ENCODE peak calls at places on chromosomes 6 and 20, in ten cellular contexts. One of them, this sample, is unnamed.

GRCh38 chr6:17867880-17868279 is 119.6 kb downstream of the KIF13A start:
- DNase-seq in mesendoderm: no peak
- DNase-seq in OCI-LY7: no peak
- DNase-seq in neuronal stem cell: no peak
- DNase-seq in A549: no peak
- DNase-seq in GM23338: no peak
- DNase-seq in PC-9: peak; percentile 24
- DNase-seq in mammary epithelial cell: peak; percentile 24
- DNase-seq in GM23248: peak; percentile 76
- DNase-seq in IMR-90: peak; percentile 81
- DNase-seq in this sample: peak; percentile 80

GRCh38 chr6:41719796-41720620 is 15.4 kb downstream of the TFEB start:
- DNase-seq in mesendoderm: no peak
- DNase-seq in OCI-LY7: no peak
- DNase-seq in neuronal stem cell: no peak
- DNase-seq in A549: no peak
- DNase-seq in GM23338: no peak
- DNase-seq in PC-9: no peak
- DNase-seq in mammary epithelial cell: no peak
- DNase-seq in GM23248: no peak
- DNase-seq in IMR-90: no peak
- DNase-seq in this sample: no peak

GRCh38 chr20:57395111-57395959 is 4.1 kb downstream of the RBM38 start:
- DNase-seq in mesendoderm: peak; percentile 40
- DNase-seq in OCI-LY7: no peak
- DNase-seq in neuronal stem cell: peak; percentile 75
- DNase-seq in A549: no peak
- DNase-seq in GM23338: no peak
- DNase-seq in PC-9: peak; percentile 34
- DNase-seq in mammary epithelial cell: peak; percentile 74
- DNase-seq in GM23248: peak; percentile 89
- DNase-seq in IMR-90: peak; percentile 53
- DNase-seq in this sample: peak; percentile 80

GRCh38 chr6:110563711-110564110 is 87.3 kb upstream of the SLC22A16 start:
- DNase-seq in mesendoderm: no peak
- DNase-seq in OCI-LY7: no peak
- DNase-seq in neuronal stem cell: no peak
- DNase-seq in A549: no peak
- DNase-seq in GM23338: no peak
- DNase-seq in PC-9: no peak
- DNase-seq in mammary epithelial cell: no peak
- DNase-seq in GM23248: no peak
- DNase-seq in IMR-90: no peak
- DNase-seq in this sample: no peak

GRCh38 chr6:151763938-151764680 is 43.4 kb upstream of the ESR1 start:
- DNase-seq in mesendoderm: peak; percentile 96
- DNase-seq in OCI-LY7: peak; percentile 33
- DNase-seq in neuronal stem cell: peak; percentile 68
- DNase-seq in A549: peak; percentile 58
- DNase-seq in GM23338: peak; percentile 94
- DNase-seq in PC-9: peak; percentile 90
- DNase-seq in mammary epithelial cell: peak; percentile 97
- DNase-seq in GM23248: peak; percentile 94
- DNase-seq in IMR-90: peak; percentile 73
- DNase-seq in this sample: peak; percentile 81

GRCh38 chr20:35952480-35953410 is 1.6 kb downstream of the SCAND1 start:
- DNase-seq in mesendoderm: peak; percentile 41
- DNase-seq in OCI-LY7: peak; percentile 37
- DNase-seq in neuronal stem cell: no peak
- DNase-seq in A549: peak; percentile 15
- DNase-seq in GM23338: peak; percentile 21
- DNase-seq in PC-9: peak; percentile 16
- DNase-seq in mammary epithelial cell: no peak
- DNase-seq in GM23248: peak; percentile 55
- DNase-seq in IMR-90: peak; percentile 66
- DNase-seq in this sample: peak; percentile 29

GRCh38 chr20:33875055-33875454 is 63.9 kb downstream of the CHMP4B start:
- DNase-seq in mesendoderm: no peak
- DNase-seq in OCI-LY7: peak; percentile 96
- DNase-seq in neuronal stem cell: no peak
- DNase-seq in A549: no peak
- DNase-seq in GM23338: no peak
- DNase-seq in PC-9: no peak
- DNase-seq in mammary epithelial cell: no peak
- DNase-seq in GM23248: no peak
- DNase-seq in IMR-90: no peak
- DNase-seq in this sample: no peak

GRCh38 chr20:35504751-35505150 is 24.7 kb downstream of the C20orf173 start:
- DNase-seq in mesendoderm: no peak
- DNase-seq in OCI-LY7: no peak
- DNase-seq in neuronal stem cell: no peak
- DNase-seq in A549: no peak
- DNase-seq in GM23338: no peak
- DNase-seq in PC-9: no peak
- DNase-seq in mammary epithelial cell: no peak
- DNase-seq in GM23248: no peak
- DNase-seq in IMR-90: no peak
- DNase-seq in this sample: no peak

GRCh38 chr6:3579652-3580051 is 122.8 kb upstream of the SLC22A23 start:
- DNase-seq in mesendoderm: no peak
- DNase-seq in OCI-LY7: no peak
- DNase-seq in neuronal stem cell: no peak
- DNase-seq in A549: no peak
- DNase-seq in GM23338: no peak
- DNase-seq in PC-9: no peak
- DNase-seq in mammary epithelial cell: no peak
- DNase-seq in GM23248: no peak
- DNase-seq in IMR-90: no peak
- DNase-seq in this sample: no peak

GRCh38 chr6:3584611-3585010 is 127.8 kb upstream of the SLC22A23 start:
- DNase-seq in mesendoderm: no peak
- DNase-seq in OCI-LY7: no peak
- DNase-seq in neuronal stem cell: no peak
- DNase-seq in A549: no peak
- DNase-seq in GM23338: no peak
- DNase-seq in PC-9: no peak
- DNase-seq in mammary epithelial cell: no peak
- DNase-seq in GM23248: no peak
- DNase-seq in IMR-90: no peak
- DNase-seq in this sample: peak; percentile 8

GRCh38 chr6:3587660-3588059 is 130.8 kb upstream of the SLC22A23 start:
- DNase-seq in mesendoderm: no peak
- DNase-seq in OCI-LY7: no peak
- DNase-seq in neuronal stem cell: no peak
- DNase-seq in A549: no peak
- DNase-seq in GM23338: no peak
- DNase-seq in PC-9: no peak
- DNase-seq in mammary epithelial cell: no peak
- DNase-seq in GM23248: no peak
- DNase-seq in IMR-90: no peak
- DNase-seq in this sample: no peak

GRCh38 chr6:3581469-3581868 is 124.6 kb upstream of the SLC22A23 start:
- DNase-seq in mesendoderm: no peak
- DNase-seq in OCI-LY7: no peak
- DNase-seq in neuronal stem cell: no peak
- DNase-seq in A549: no peak
- DNase-seq in GM23338: no peak
- DNase-seq in PC-9: no peak
- DNase-seq in mammary epithelial cell: no peak
- DNase-seq in GM23248: no peak
- DNase-seq in IMR-90: no peak
- DNase-seq in this sample: no peak

GRCh38 chr6:3585320-3585935 is 128.6 kb upstream of the SLC22A23 start:
- DNase-seq in mesendoderm: no peak
- DNase-seq in OCI-LY7: no peak
- DNase-seq in neuronal stem cell: no peak
- DNase-seq in A549: no peak
- DNase-seq in GM23338: no peak
- DNase-seq in PC-9: no peak
- DNase-seq in mammary epithelial cell: peak; percentile 86
- DNase-seq in GM23248: peak; percentile 87
- DNase-seq in IMR-90: peak; percentile 84
- DNase-seq in this sample: peak; percentile 75
- H3K4me2 ChIP-seq in mesendoderm: no peak overlapping the region
- H3K4me2 ChIP-seq in OCI-LY7: no peak overlapping the region
- H3K4me2 ChIP-seq in neuronal stem cell: no peak overlapping the region
- H3K4me2 ChIP-seq in A549: peak overlapping the region; percentile 64
- H3K4me2 ChIP-seq in GM23338: no peak overlapping the region
- H3K4me2 ChIP-seq in PC-9: peak overlapping the region; percentile 47
- H3K4me2 ChIP-seq in mammary epithelial cell: no peak overlapping the region
- H3K4me2 ChIP-seq in GM23248: peak overlapping the region; percentile 55
- H3K4me2 ChIP-seq in IMR-90: peak overlapping the region; percentile 58
- H3K4me2 ChIP-seq in this sample: peak overlapping the region; percentile 30

GRCh38 chr6:125596020-125596419 is 153.4 kb upstream of the HEY2 start:
- DNase-seq in mesendoderm: no peak
- DNase-seq in OCI-LY7: no peak
- DNase-seq in neuronal stem cell: no peak
- DNase-seq in A549: no peak
- DNase-seq in GM23338: no peak
- DNase-seq in PC-9: no peak
- DNase-seq in mammary epithelial cell: peak; percentile 16
- DNase-seq in GM23248: no peak
- DNase-seq in IMR-90: no peak
- DNase-seq in this sample: no peak

GRCh38 chr6:125593746-125594145 is 155.7 kb upstream of the HEY2 start:
- DNase-seq in mesendoderm: no peak
- DNase-seq in OCI-LY7: no peak
- DNase-seq in neuronal stem cell: no peak
- DNase-seq in A549: no peak
- DNase-seq in GM23338: no peak
- DNase-seq in PC-9: no peak
- DNase-seq in mammary epithelial cell: no peak
- DNase-seq in GM23248: no peak
- DNase-seq in IMR-90: no peak
- DNase-seq in this sample: no peak

GRCh38 chr6:125598422-125598821 is 151.0 kb upstream of the HEY2 start:
- DNase-seq in mesendoderm: peak; percentile 20
- DNase-seq in OCI-LY7: no peak
- DNase-seq in neuronal stem cell: no peak
- DNase-seq in A549: no peak
- DNase-seq in GM23338: no peak
- DNase-seq in PC-9: no peak
- DNase-seq in mammary epithelial cell: peak; percentile 71
- DNase-seq in GM23248: peak; percentile 80
- DNase-seq in IMR-90: peak; percentile 76
- DNase-seq in this sample: peak; percentile 29

GRCh38 chr6:125597411-125598253 is 151.8 kb upstream of the HEY2 start:
- DNase-seq in mesendoderm: no peak
- DNase-seq in OCI-LY7: peak; percentile 28
- DNase-seq in neuronal stem cell: no peak
- DNase-seq in A549: no peak
- DNase-seq in GM23338: no peak
- DNase-seq in PC-9: no peak
- DNase-seq in mammary epithelial cell: no peak
- DNase-seq in GM23248: peak; percentile 22
- DNase-seq in IMR-90: no peak
- DNase-seq in this sample: no peak
- H3K27ac ChIP-seq in mesendoderm: no peak overlapping the region
- H3K27ac ChIP-seq in OCI-LY7: peak overlapping the region; percentile 20
- H3K27ac ChIP-seq in neuronal stem cell: no peak overlapping the region
- H3K27ac ChIP-seq in A549: no peak overlapping the region
- H3K27ac ChIP-seq in GM23338: no peak overlapping the region
- H3K27ac ChIP-seq in PC-9: no peak overlapping the region
- H3K27ac ChIP-seq in mammary epithelial cell: no peak overlapping the region
- H3K27ac ChIP-seq in GM23248: no peak overlapping the region
- H3K27ac ChIP-seq in IMR-90: no peak overlapping the region
- H3K27ac ChIP-seq in this sample: no peak overlapping the region

DNA sequence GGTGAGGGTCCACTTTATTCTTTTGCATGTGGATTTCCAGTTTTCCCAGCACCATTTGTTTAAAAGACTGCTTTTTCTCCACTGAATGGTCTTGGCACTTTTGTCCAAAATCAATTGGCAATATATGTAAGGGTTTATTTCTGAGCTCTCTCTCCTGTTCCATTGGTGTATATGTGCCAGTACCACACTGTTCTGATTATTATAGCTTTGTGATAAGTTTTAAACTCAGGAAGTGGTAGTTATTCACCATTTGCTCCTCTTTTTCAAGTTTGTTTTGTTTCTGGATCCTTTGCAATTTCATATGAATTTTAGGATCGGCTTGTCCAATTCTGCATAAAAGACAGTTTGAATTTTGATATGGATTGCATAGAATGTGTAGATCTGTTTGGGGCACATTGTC is 4.4 kb downstream of the ZGPAT start:
- DNase-seq in mesendoderm: no peak
- DNase-seq in OCI-LY7: no peak
- DNase-seq in neuronal stem cell: no peak
- DNase-seq in A549: no peak
- DNase-seq in GM23338: no peak
- DNase-seq in PC-9: no peak
- DNase-seq in mammary epithelial cell: no peak
- DNase-seq in GM23248: no peak
- DNase-seq in IMR-90: no peak
- DNase-seq in this sample: no peak
- H3K4me3 ChIP-seq in mesendoderm: no peak overlapping the region
- H3K4me3 ChIP-seq in OCI-LY7: no peak overlapping the region
- H3K4me3 ChIP-seq in neuronal stem cell: no peak overlapping the region
- H3K4me3 ChIP-seq in A549: no peak overlapping the region
- H3K4me3 ChIP-seq in GM23338: no peak overlapping the region
- H3K4me3 ChIP-seq in PC-9: no peak overlapping the region
- H3K4me3 ChIP-seq in mammary epithelial cell: no peak overlapping the region
- H3K4me3 ChIP-seq in GM23248: no peak overlapping the region
- H3K4me3 ChIP-seq in IMR-90: no peak overlapping the region
- H3K4me3 ChIP-seq in this sample: no peak overlapping the region

GRCh38 chr20:47999166-47999565 is 213.9 kb upstream of the SULF2 start:
- DNase-seq in mesendoderm: no peak
- DNase-seq in OCI-LY7: no peak
- DNase-seq in neuronal stem cell: no peak
- DNase-seq in A549: no peak
- DNase-seq in GM23338: no peak
- DNase-seq in PC-9: no peak
- DNase-seq in mammary epithelial cell: peak; percentile 27
- DNase-seq in GM23248: peak; percentile 9
- DNase-seq in IMR-90: no peak
- DNase-seq in this sample: no peak

GRCh38 chr20:48006036-48006833 is 221.0 kb upstream of the SULF2 start:
- DNase-seq in mesendoderm: no peak
- DNase-seq in OCI-LY7: peak; percentile 14
- DNase-seq in neuronal stem cell: no peak
- DNase-seq in A549: no peak
- DNase-seq in GM23338: no peak
- DNase-seq in PC-9: no peak
- DNase-seq in mammary epithelial cell: peak; percentile 16
- DNase-seq in GM23248: peak; percentile 62
- DNase-seq in IMR-90: no peak
- DNase-seq in this sample: peak; percentile 49

GRCh38 chr20:47998736-47999135 is 213.5 kb upstream of the SULF2 start:
- DNase-seq in mesendoderm: peak; percentile 83
- DNase-seq in OCI-LY7: no peak
- DNase-seq in neuronal stem cell: peak; percentile 45
- DNase-seq in A549: no peak
- DNase-seq in GM23338: peak; percentile 33
- DNase-seq in PC-9: no peak
- DNase-seq in mammary epithelial cell: no peak
- DNase-seq in GM23248: no peak
- DNase-seq in IMR-90: no peak
- DNase-seq in this sample: no peak

GRCh38 chr20:48002517-48002970 is 217.3 kb upstream of the SULF2 start:
- DNase-seq in mesendoderm: peak; percentile 33
- DNase-seq in OCI-LY7: peak; percentile 93
- DNase-seq in neuronal stem cell: no peak
- DNase-seq in A549: no peak
- DNase-seq in GM23338: no peak
- DNase-seq in PC-9: no peak
- DNase-seq in mammary epithelial cell: no peak
- DNase-seq in GM23248: no peak
- DNase-seq in IMR-90: no peak
- DNase-seq in this sample: no peak

GRCh38 chr20:48003021-48003420 is 217.7 kb upstream of the SULF2 start:
- DNase-seq in mesendoderm: no peak
- DNase-seq in OCI-LY7: peak; percentile 80
- DNase-seq in neuronal stem cell: no peak
- DNase-seq in A549: no peak
- DNase-seq in GM23338: no peak
- DNase-seq in PC-9: no peak
- DNase-seq in mammary epithelial cell: no peak
- DNase-seq in GM23248: no peak
- DNase-seq in IMR-90: no peak
- DNase-seq in this sample: no peak
- H3K4me2 ChIP-seq in mesendoderm: no peak overlapping the region
- H3K4me2 ChIP-seq in OCI-LY7: peak overlapping the region; percentile 73
- H3K4me2 ChIP-seq in neuronal stem cell: no peak overlapping the region
- H3K4me2 ChIP-seq in A549: no peak overlapping the region
- H3K4me2 ChIP-seq in GM23338: no peak overlapping the region
- H3K4me2 ChIP-seq in PC-9: no peak overlapping the region
- H3K4me2 ChIP-seq in mammary epithelial cell: no peak overlapping the region
- H3K4me2 ChIP-seq in GM23248: no peak overlapping the region
- H3K4me2 ChIP-seq in IMR-90: no peak overlapping the region
- H3K4me2 ChIP-seq in this sample: no peak overlapping the region

This sample was measured in astrocyte.